ENCODE peak calls at places on chromosomes 5 and 9, in eight cellular contexts. Z is astrocyte of the spinal cord, Q is transverse colon, E is neuronal stem cell, G is GM23248, C is A549, L is cardiac fibroblast, T is left ventricle myocardium inferior. M is an unnamed sample.

GRCh38 chr5:82387041-82387818 is 109.1 kb upstream of the RPS23 start:
- DNase-seq in E (no peak), T (no peak), C (peak; percentile 58), L (peak; percentile 81), G (no peak), Z (peak; percentile 93), Q (no peak), M (peak; percentile 99)

GRCh38 chr5:94021246-94021645 is 279.8 kb upstream of the POU5F2 start:
- DNase-seq in E (no peak), Z (peak; percentile 75), C (peak; percentile 64), Q (no peak), G (peak; percentile 35), L (peak; percentile 41), T (no peak), M (peak; percentile 84)

GRCh38 chr5:138650999-138651766 is 76.0 kb upstream of the HSPA9 start:
- DNase-seq in L (no peak), C (no peak), G (no peak), T (no peak), Q (no peak), E (no peak), Z (no peak), M (no peak)

GRCh38 chr9:107142896-107143603 is 140.0 kb upstream of the RAD23B start:
- DNase-seq in C (no peak), Q (peak; percentile 28), E (no peak), Z (peak; percentile 19), G (peak; percentile 33), T (no peak), L (peak; percentile 46), M (no peak)

GRCh38 chr5:170633235-170634041 is 129.6 kb downstream of the KCNIP1 start:
- DNase-seq in C (peak; percentile 77), Q (peak; percentile 27), L (peak; percentile 94), E (peak; percentile 79), Z (peak; percentile 79), G (peak; percentile 82), T (peak; percentile 36), M (peak; percentile 83)

GRCh38 chr9:94874316-94874715 is 147.8 kb downstream of the AOPEP start:
- DNase-seq in T (no peak), L (peak; percentile 77), G (peak; percentile 88), E (no peak), Z (peak; percentile 87), Q (no peak), C (no peak), M (peak; percentile 33)

GRCh38 chr5:109558364-109558763 is 131.4 kb upstream of the MAN2A1 start:
- DNase-seq in C (no peak), Q (no peak), Z (peak; percentile 27), E (no peak), L (no peak), G (no peak), T (no peak), M (no peak)

GRCh38 chr9:101485873-101486692 is 47.6 kb upstream of the RNF20 start:
- DNase-seq in C (peak; percentile 58), Q (peak; percentile 67), G (peak; percentile 71), T (peak; percentile 41), Z (peak; percentile 36), E (peak; percentile 38), L (peak; percentile 2), M (no peak)

GRCh38 chr9:131657456-131657855 is 82.4 kb downstream of the RAPGEF1 start:
- DNase-seq in G (no peak), T (no peak), E (no peak), Z (no peak), C (no peak), L (no peak), Q (no peak), M (peak; percentile 26)

GRCh38 chr9:37337301-37337905 is 85.1 kb upstream of the GRHPR start:
- DNase-seq in G (no peak), E (no peak), L (no peak), C (no peak), Q (no peak), Z (no peak), T (no peak), M (no peak)

GRCh38 chr9:115250646-115251045 is 132.7 kb upstream of the TNC start:
- DNase-seq in E (no peak), Q (no peak), L (peak; percentile 88), G (peak; percentile 60), C (no peak), Z (peak; percentile 87), T (no peak), M (no peak)

GRCh38 chr5:6750951-6751685 is 37.9 kb downstream of the TENT4A start:
- DNase-seq in L (no peak), E (no peak), T (no peak), G (no peak), C (no peak), Z (no peak), Q (no peak), M (no peak)

GRCh38 chr9:97853844-97854695 is 1.0 kb downstream of the FOXE1 start:
- DNase-seq in Q (no peak), T (no peak), Z (no peak), E (peak; percentile 31), L (no peak), G (peak; percentile 56), C (peak; percentile 41), M (no peak)

GRCh38 chr5:78649220-78649700 is 688 bp upstream of the LHFPL2 start:
- DNase-seq in Z (no peak), T (no peak), E (no peak), G (peak; percentile 45), L (peak; percentile 51), Q (no peak), C (peak; percentile 49), M (peak; percentile 35)

GRCh38 chr5:41196197-41196596 is 17.1 kb downstream of the C6 start:
- DNase-seq in Q (no peak), E (no peak), G (no peak), L (no peak), C (no peak), Z (no peak), T (no peak), M (no peak)

GRCh38 chr9:132451276-132451675 is 41.3 kb downstream of the CFAP77 start:
- DNase-seq in L (no peak), G (no peak), E (no peak), Q (no peak), Z (no peak), C (no peak), T (no peak), M (no peak)

GRCh38 chr9:88238281-88238571 is 100.0 kb upstream of the SPATA31C2 start:
- DNase-seq in T (no peak), E (no peak), L (no peak), Q (no peak), Z (no peak), C (no peak), G (no peak), M (no peak)

GRCh38 chr9:13480688-13481087 is 201.2 kb upstream of the MPDZ start:
- DNase-seq in G (peak; percentile 70), L (peak; percentile 23), Q (no peak), E (no peak), C (no peak), Z (peak; percentile 9), T (no peak), M (no peak)

GRCh38 chr5:143199161-143199560 is 204.3 kb downstream of the NR3C1 start:
- DNase-seq in Q (no peak), G (no peak), T (no peak), Z (no peak), E (no peak), L (no peak), C (no peak), M (no peak)

GRCh38 chr9:21831841-21832509 is 29.5 kb downstream of the MTAP start:
- DNase-seq in Q (no peak), E (no peak), G (peak; percentile 95), Z (peak; percentile 93), C (peak; percentile 67), L (peak; percentile 76), T (no peak), M (peak; percentile 80)
- H3K4me3 ChIP-seq in Q (no peak overlapping the region), E (no peak overlapping the region), G (no peak overlapping the region), Z (no peak overlapping the region), C (peak overlapping the region; percentile 2), L (no peak overlapping the region), T (no peak overlapping the region), M (no peak overlapping the region)

GRCh38 chr5:177116631-177117373 is 16.8 kb upstream of the NSD1 start:
- DNase-seq in Z (peak; percentile 67), T (peak; percentile 90), E (peak; percentile 35), G (peak; percentile 88), Q (peak; percentile 80), C (no peak), L (peak; percentile 87), M (peak; percentile 77)
- H3K4me3 ChIP-seq in Z (no peak overlapping the region), T (peak overlapping the region; percentile 59), E (no peak overlapping the region), G (peak overlapping the region; percentile 38), Q (peak overlapping the region; percentile 25), C (no peak overlapping the region), L (peak overlapping the region; percentile 9), M (no peak overlapping the region)

DNA sequence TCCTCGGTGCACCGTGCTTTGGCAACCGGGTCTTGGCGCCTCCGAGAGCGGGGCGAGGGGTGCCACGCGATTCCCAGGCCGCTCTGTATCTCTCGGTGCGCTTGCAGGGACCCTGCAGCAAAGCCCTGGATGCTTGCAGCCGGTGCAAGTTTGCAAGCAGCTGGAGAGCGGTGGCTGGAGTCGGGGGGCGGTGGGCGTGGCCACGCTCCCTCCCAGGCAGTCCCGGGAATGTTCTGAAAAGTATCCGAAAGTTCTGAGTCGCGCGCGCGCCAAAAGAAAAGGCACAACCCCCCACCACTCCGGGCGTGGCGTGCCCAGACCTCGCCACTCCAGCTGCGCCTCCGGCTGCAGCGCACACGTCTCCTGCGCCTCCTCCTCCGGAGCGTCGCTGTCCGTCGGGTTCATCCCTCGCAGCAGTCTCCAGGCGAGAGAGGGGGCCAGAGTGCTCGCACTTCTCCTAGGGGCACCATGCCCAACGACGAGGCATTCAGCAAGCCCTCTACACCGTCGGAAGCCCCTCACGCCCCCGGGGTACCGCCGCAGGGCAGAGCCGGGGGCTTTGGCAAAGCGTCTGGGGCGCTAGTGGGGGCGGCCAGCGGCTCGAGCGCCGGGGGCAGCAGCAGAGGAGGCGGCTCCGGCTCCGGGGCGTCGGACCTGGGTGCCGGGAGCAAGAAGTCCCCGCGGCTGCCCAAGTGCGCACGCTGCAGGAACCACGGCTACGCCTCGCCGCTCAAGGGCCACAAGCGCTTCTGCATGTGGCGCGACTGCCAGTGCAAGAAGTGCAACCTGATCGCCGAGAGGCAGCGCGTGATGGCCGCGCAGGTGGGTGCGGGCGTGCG is at the start of gene DMRT1:
- DNase-seq in G (no peak), E (peak; percentile 54), L (no peak), Q (no peak), Z (no peak), T (no peak), C (no peak), M (no peak)
- H3K4me3 ChIP-seq in G (no peak within 1 kb of the TSS), E (no peak within 1 kb of the TSS), L (no peak within 1 kb of the TSS), Q (no peak within 1 kb of the TSS), Z (no peak within 1 kb of the TSS), T (peak within 1 kb of the TSS; percentile 19), C (peak within 1 kb of the TSS; percentile 39), M (no peak within 1 kb of the TSS)

DNA sequence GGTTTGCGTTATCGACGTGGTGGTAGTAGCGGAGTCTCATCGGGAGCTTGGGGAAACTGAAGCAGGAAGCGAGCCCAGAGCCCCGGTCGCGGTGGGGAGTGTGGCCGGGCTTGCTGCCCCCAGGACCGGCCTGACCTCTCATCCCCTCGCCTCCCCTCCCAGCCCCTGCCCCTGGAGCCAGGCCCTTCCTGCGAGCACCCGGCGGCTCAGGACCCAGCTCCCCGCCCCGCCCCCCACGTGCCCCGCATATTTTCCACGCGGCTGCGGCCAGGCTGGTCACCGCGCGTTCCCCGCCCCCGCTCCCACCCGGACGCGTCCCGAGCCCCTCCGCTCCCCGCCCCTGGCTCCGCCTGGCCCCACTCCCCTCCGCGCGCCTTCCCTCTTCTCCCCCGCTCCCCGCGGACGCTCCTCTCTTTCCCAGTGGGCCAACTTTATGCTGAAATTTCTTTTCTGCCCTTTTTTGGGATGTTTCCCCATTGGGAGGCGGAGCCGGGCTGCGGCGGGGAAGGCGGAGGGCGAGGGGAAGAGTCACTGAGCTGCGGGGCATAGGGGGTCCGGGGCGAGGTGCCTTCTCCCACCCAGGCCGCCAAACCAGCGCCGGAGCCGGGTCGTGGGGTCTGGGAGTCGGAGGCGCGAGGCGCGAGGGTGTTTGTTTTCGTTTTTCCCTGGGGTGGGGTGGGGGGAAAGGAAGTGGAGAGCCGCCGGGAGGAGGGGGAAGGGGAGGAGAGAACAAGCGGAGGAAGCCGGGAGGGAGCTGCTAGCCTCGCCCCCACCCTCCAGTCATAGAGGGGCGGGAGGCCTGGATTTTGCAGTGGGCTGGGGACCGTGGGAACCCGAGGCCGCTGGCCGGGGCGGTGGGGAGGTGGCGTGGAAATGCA is 961 bp upstream of the TPM2 start:
- DNase-seq in E (peak; percentile 47), C (peak; percentile 71), Z (peak; percentile 79), L (peak; percentile 84), G (peak; percentile 86), T (peak; percentile 87), Q (peak; percentile 79), M (peak; percentile 72)
- H3K4me3 ChIP-seq in E (peak overlapping the region; percentile 51), C (peak overlapping the region; percentile 87), Z (peak overlapping the region; percentile 87), L (peak overlapping the region; percentile 73), G (peak overlapping the region; percentile 98), T (peak overlapping the region; percentile 78), Q (peak overlapping the region; percentile 52), M (peak overlapping the region; percentile 70)